ENCODE peak calls at places on chromosome 9, in seven cellular contexts. G is mammary epithelial cell; S is right lobe of liver; E is pancreas; C is CD4-positive, alpha-beta memory T cell; M is coronary artery; N is endothelial cell of umbilical vein. F is an unnamed sample.

GRCh38 chr9:94993141-94993820 is 266.8 kb downstream of the AOPEP start:
- DNase-seq in M (no peak), N (no peak), E (no peak), C (no peak), S (no peak), G (no peak), F (no peak)

GRCh38 chr9:101727621-101728524 is 10.6 kb downstream of the GRIN3A start:
- DNase-seq in C (no peak), E (no peak), G (no peak), N (no peak), M (no peak), S (no peak), F (no peak)

GRCh38 chr9:131747352-131747751 is 7.5 kb upstream of the RAPGEF1 start:
- DNase-seq in C (peak; percentile 57), N (peak; percentile 72), E (no peak), M (no peak), S (no peak), G (peak; percentile 42), F (no peak)

GRCh38 chr9:16058131-16058549 is 505.3 kb downstream of the CCDC171 start:
- DNase-seq in E (no peak), C (no peak), S (no peak), N (peak; percentile 4), G (peak; percentile 82), M (peak; percentile 21), F (no peak)

GRCh38 chr9:107153336-107153735 is 129.7 kb upstream of the RAD23B start:
- DNase-seq in N (no peak), M (no peak), E (no peak), G (no peak), C (no peak), S (no peak), F (no peak)

GRCh38 chr9:114737118-114737517 is 55.1 kb upstream of the TEX48 start:
- DNase-seq in C (no peak), M (no peak), E (no peak), S (no peak), N (no peak), G (no peak), F (no peak)

GRCh38 chr9:132846109-132846917 is 31.8 kb downstream of the AK8 start:
- DNase-seq in N (no peak), E (no peak), S (no peak), G (no peak), M (no peak), C (no peak), F (no peak)

GRCh38 chr9:137487454-137488329 is 28.6 kb upstream of the NSMF start:
- DNase-seq in G (no peak), E (no peak), C (no peak), M (no peak), N (no peak), S (no peak), F (no peak)

GRCh38 chr9:114114364-114114763 is 15.3 kb upstream of the KIF12 start:
- DNase-seq in N (no peak), G (no peak), M (no peak), C (no peak), S (no peak), E (no peak), F (no peak)

GRCh38 chr9:463455-464125 is 248.9 kb downstream of the DOCK8 start:
- DNase-seq in N (peak; percentile 2), M (no peak), E (no peak), G (no peak), C (no peak), S (peak; percentile 34), F (no peak)

GRCh38 chr9:110762783-110763182 is 94.2 kb downstream of the MUSK start:
- DNase-seq in S (no peak), E (no peak), N (no peak), M (no peak), C (no peak), G (no peak), F (no peak)

GRCh38 chr9:110763568-110763967 is 95.0 kb downstream of the MUSK start:
- DNase-seq in G (peak; percentile 31), M (no peak), E (no peak), C (no peak), S (no peak), N (no peak), F (no peak)

GRCh38 chr9:110767559-110768063 is 99.0 kb downstream of the MUSK start:
- DNase-seq in C (no peak), E (no peak), G (no peak), S (no peak), M (no peak), N (no peak), F (no peak)

GRCh38 chr9:110765926-110766325 is 97.3 kb downstream of the MUSK start:
- DNase-seq in S (no peak), M (no peak), E (no peak), N (no peak), C (no peak), G (no peak), F (no peak)

DNA sequence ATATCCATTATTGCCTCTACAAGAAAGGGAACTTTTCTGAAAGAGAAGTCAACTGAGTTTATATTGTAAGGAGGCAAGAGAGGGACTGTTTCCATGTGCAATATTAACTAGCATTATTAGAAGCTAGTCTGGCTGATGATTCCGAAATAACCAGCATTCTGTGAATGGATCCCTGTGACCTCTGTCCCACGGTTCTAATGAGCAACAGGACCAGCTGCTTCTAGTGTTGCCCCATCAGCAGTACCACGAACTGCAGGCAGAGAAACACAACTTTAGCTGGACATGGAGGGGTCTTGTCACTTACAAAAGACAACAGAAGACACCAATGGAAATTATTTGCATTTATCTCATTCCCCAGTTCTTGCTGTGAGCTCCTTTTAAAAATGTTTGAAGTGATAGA is 95.4 kb downstream of the MUSK start:
- DNase-seq in C (no peak), S (no peak), E (no peak), N (no peak), M (no peak), G (no peak), F (no peak)
- H3K27ac ChIP-seq in C (no peak overlapping the region), S (no peak overlapping the region), E (no peak overlapping the region), N (no peak overlapping the region), M (no peak overlapping the region), G (no peak overlapping the region), F (no peak overlapping the region)

GRCh38 chr9:7315746-7316457 is 483.7 kb downstream of the DMAC1 start:
- DNase-seq in S (no peak), C (no peak), G (peak; percentile 32), M (no peak), E (no peak), N (no peak), F (no peak)
- H3K27ac ChIP-seq in S (no peak overlapping the region), C (no peak overlapping the region), G (no peak overlapping the region), M (peak overlapping the region; percentile 84), E (no peak overlapping the region), N (no peak overlapping the region), F (no peak overlapping the region)

DNA sequence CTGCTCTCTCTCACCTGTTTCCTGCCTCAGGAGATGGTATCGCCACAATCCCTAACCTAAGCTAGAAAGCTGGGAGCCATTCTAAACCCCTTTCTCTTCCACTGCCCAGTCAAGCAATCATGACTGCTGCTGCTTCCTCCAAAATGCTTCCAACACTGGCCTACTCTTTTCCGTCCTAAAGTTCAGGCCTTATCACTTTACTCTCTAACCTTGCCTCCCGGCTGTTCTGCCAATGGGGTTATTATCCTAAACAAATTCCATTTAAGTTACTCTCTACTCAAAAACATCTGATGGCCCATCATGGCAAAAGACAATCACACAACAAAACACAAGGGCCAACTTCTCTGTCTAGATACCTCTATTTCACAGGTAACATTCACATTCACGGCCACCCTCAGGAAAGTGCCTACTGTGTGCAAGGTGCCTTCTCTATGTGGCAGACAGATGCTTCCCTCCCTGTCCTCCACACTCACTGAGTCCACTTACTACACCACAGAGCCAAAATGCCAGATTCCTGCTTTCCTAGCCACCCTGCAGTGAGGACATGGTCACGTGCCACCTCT is 168.0 kb downstream of the CDK5RAP2 start:
- DNase-seq in M (no peak), E (no peak), S (no peak), C (no peak), G (no peak), N (no peak), F (no peak)
- H3K27ac ChIP-seq in M (peak overlapping the region; percentile 36), E (no peak overlapping the region), S (no peak overlapping the region), C (no peak overlapping the region), G (no peak overlapping the region), N (no peak overlapping the region), F (no peak overlapping the region)

DNA sequence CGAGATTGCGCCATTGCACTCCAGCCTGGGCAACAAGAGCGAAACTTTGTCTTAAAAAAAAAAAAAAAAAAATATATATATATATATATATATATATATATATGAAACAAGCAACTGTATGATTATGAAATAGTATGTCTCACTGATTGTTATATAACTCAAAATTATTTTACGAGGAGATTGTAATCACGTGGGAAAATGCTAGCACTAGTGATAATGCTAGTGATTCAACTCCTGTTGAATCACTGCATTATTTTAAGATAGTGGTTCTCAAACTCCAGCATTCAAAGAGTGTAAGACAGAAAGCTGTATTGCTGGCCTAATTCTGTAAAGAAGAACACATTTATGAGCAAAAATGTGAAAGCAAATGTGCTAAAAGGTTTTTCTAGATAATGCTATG is 12.4 kb upstream of the PTPN3 start:
- DNase-seq in N (no peak), C (no peak), G (peak; percentile 47), S (no peak), E (no peak), M (no peak), F (no peak)
- H3K27ac ChIP-seq in N (no peak overlapping the region), C (no peak overlapping the region), G (no peak overlapping the region), S (no peak overlapping the region), E (no peak overlapping the region), M (no peak overlapping the region), F (no peak overlapping the region)